ENCODE peak calls at places on chromosomes 2 and 18, in eight cellular contexts. K is HCT116, Y is lower leg skin, Z is mammary epithelial cell, U is fibroblast of lung, V is kidney, M is choroid plexus epithelial cell, O is endothelial cell of umbilical vein. W is an unnamed sample.
A peak's percentile ranks its signal among the peaks of the same experiment; 100 is the strongest.

GRCh38 chr2:173075781-173076556 is at the start of gene MAP3K20:
- DNase-seq in K (no peak), Y (peak; percentile 95), Z (peak; percentile 65), U (peak; percentile 77), V (peak; percentile 86), M (peak; percentile 82), O (peak; percentile 70), W (peak; percentile 71)

GRCh38 chr2:20130821-20131645 is 79.6 kb upstream of the LAPTM4A start:
- DNase-seq in K (no peak), Y (no peak), Z (no peak), U (no peak), V (no peak), M (peak; percentile 35), O (no peak), W (no peak)

GRCh38 chr2:135662088-135662487 is 79.6 kb upstream of the UBXN4 start:
- DNase-seq in K (no peak), Y (no peak), Z (peak; percentile 40), U (no peak), V (no peak), M (peak; percentile 88), O (no peak), W (peak; percentile 7)

GRCh38 chr2:215711484-215712034 is 275.7 kb upstream of the FN1 start:
- DNase-seq in K (no peak), Y (no peak), Z (peak; percentile 54), U (peak; percentile 60), V (no peak), M (peak; percentile 75), O (peak; percentile 92), W (peak; percentile 84)

GRCh38 chr18:34816183-34816582 is 106.1 kb downstream of the DTNA start:
- DNase-seq in K (no peak), Y (no peak), Z (no peak), U (no peak), V (no peak), M (no peak), O (no peak), W (no peak)

GRCh38 chr2:135742307-135742838 is 718 bp downstream of the UBXN4 start:
- DNase-seq in K (no peak), Y (no peak), Z (peak; percentile 69), U (peak; percentile 69), V (no peak), M (peak; percentile 74), O (peak; percentile 80), W (peak; percentile 65)

GRCh38 chr2:72625359-72625758 is 200.5 kb downstream of the EXOC6B start:
- DNase-seq in K (no peak), Y (no peak), Z (no peak), U (no peak), V (no peak), M (no peak), O (no peak), W (peak; percentile 73)

GRCh38 chr18:3081558-3081957 is 68.6 kb upstream of the LPIN2 start:
- DNase-seq in K (no peak), Y (no peak), Z (no peak), U (no peak), V (no peak), M (no peak), O (peak; percentile 75), W (no peak)

GRCh38 chr18:29248856-29249255 is 1071.9 kb upstream of the CDH2 start:
- DNase-seq in K (no peak), Y (no peak), Z (no peak), U (no peak), V (no peak), M (no peak), O (no peak), W (no peak)

GRCh38 chr18:9817725-9818422 is 67.9 kb upstream of the TXNDC2 start:
- DNase-seq in K (no peak), Y (peak; percentile 13), Z (no peak), U (no peak), V (no peak), M (no peak), O (no peak), W (no peak)

GRCh38 chr2:179263015-179263414 is 1.6 kb downstream of the SESTD1 start:
- DNase-seq in K (no peak), Y (no peak), Z (peak; percentile 72), U (peak; percentile 84), V (no peak), M (peak; percentile 74), O (peak; percentile 56), W (peak; percentile 90)

GRCh38 chr18:21315741-21316187 is 73.7 kb downstream of the GREB1L start:
- DNase-seq in K (peak; percentile 28), Y (no peak), Z (no peak), U (no peak), V (no peak), M (no peak), O (no peak), W (no peak)

DNA sequence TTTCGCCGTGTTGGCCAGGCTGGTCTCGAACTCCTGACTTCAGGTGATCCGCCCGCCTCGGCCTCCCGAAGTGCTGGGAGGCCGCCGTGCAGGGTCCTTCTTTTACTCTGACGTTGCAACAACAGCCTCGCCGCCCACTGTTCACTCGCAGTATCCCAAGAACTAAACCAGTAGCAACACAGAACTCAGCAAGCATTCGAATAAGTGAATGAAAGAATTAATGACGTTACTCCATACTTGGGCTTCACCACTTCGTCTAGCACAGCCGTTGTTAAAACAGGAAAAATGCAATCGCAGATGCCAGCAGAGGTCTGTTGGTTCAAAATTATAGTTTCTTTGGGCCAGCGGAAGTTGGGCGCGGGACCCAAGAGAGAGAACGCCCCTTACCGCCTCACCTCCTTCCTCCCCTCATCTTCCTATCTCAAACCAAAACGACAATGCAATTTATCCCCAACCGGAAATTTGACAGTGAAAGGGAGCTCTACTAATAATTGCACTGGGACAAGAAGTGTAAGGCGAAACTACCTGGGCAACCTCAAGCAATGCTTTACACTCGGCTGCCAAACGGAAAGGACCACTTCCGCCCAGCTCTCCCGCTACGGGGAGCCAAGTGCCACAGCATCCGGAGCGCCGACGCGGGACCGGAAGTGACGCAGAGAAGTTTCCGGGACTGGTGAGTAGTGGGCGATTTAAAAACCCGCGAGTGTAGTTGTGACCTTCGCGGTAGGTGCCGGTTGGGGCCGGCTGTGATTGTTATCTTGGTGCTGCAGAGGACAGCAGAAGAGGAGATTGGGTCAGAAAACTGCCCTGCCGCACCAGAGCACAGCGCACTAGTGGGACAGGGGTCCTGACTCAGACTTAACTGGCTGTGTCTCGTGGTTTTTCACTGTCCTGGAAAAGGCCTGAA is at the start of the genes NIF3L1 and PPIL3:
- DNase-seq in K (peak; percentile 99), Y (peak; percentile 99), Z (peak; percentile 98), U (peak; percentile 98), V (peak; percentile 99), M (peak; percentile 99), O (peak; percentile 96), W (peak; percentile 98)
- TF ChIP-seq CTCF in K (no peak), Y (no peak), Z (no peak), U (no peak), V (no peak), M (no peak), O (no peak), W (peak; percentile 11)

DNA sequence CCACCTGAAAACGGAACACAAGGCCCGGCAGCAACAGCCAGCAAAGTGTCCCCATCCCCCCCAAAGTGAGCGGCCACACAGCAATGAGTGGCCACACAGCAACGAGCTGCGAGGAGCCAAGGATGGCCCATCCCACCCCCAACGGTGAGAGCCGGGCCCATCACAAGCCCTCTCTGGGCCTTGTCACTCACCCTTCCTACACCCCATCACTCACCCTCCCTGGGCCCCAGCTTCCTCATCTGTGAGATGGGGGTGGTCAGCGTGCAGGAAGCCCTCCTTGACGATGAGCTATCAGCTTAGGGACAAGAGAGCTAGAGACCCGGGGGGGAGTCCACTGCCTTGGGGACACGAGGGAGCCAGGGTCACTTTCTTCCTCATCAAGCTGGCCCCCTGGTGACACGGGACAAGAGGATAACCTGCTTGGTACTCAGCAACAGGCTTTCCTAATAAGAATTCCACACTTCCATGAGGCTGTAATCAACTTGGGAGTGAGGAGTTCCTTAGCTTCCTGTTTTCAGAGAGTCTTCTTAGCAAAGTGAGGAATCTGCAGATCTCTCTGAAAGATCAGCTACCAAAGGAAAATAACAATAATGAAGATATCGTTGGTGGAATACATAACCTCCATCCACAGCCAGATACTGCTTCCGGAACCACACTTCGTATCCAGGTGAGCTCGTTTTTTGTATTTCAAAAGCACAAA is 92.7 kb downstream of the HDAC4 start:
- DNase-seq in K (no peak), Y (peak; percentile 76), Z (no peak), U (no peak), V (peak; percentile 70), M (no peak), O (no peak), W (no peak)
- H3K4me3 ChIP-seq in K (no peak overlapping the region), Y (no peak overlapping the region), Z (no peak overlapping the region), U (peak overlapping the region; percentile 53), V (peak overlapping the region; percentile 45), M (peak overlapping the region; percentile 48), O (no peak overlapping the region), W (peak overlapping the region; percentile 70)

GRCh38 chr2:69796199-69796598 is 33.3 kb upstream of the GMCL1 start:
- DNase-seq in K (no peak), Y (no peak), Z (no peak), U (no peak), V (no peak), M (no peak), O (no peak), W (no peak)
- TF ChIP-seq CTCF in K (no peak), Y (no peak), Z (no peak), U (no peak), V (no peak), M (no peak), O (no peak), W (no peak)

DNA sequence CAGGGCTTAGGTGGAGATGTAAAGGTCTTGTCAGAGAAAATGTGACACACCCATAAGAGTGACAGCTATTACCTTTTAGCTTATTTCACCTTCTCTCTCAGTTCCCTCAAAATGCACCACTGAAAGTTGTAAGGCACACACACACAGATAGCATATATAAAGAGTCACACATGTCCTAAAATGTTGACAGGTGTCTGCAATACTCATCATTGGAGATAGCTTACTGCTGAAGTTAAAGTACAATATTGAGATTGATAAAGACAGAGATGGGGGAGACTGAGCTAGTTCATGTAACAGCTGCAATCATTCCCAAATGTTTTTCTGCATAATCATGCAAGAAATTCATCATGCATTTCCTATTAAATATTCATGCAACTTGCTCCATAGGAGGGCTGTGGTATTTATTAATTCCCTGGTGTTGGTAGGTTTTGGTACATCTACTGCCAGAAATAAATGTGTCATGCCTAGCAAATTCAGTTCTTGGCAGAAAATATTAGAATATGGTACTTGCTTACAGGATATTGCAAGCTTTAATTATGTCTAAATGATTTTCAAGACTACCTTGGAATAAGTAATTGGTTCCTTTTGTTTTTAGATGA is 118.8 kb upstream of the RBMS1 start:
- DNase-seq in K (no peak), Y (no peak), Z (no peak), U (peak; percentile 67), V (no peak), M (peak; percentile 11), O (no peak), W (peak; percentile 87)
- H3K4me3 ChIP-seq in K (no peak overlapping the region), Y (no peak overlapping the region), Z (no peak overlapping the region), U (no peak overlapping the region), V (no peak overlapping the region), M (no peak overlapping the region), O (no peak overlapping the region), W (no peak overlapping the region)

W was measured in fibroblast of the aortic adventitia.